ENCODE peak calls at places on chromosomes 12 and 14, in five cellular contexts. One of them, this sample, is unnamed.

GRCh38 chr14:68074765-68075381 is 255.3 kb downstream of the RAD51B start:
- DNase-seq in IMR-90: no peak
- DNase-seq in activated T-helper 1 cell treated with anti-CD3 and anti-CD28 coated beads, Interleukin-2, amount 50 U/mL, for 16 hours: no peak
- DNase-seq in stimulated activated CD8-positive, alpha-beta memory T cell treated with anti-CD3 and anti-CD28 coated beads, Interleukin-12 subunit alpha, Interleukin-12 subunit beta, amount 100 ng/mL, for 4 hours: no peak
- DNase-seq in breast epithelium: no peak
- DNase-seq in this sample: no peak

GRCh38 chr12:124915249-124916236 is 1.1 kb upstream of the UBC start:
- DNase-seq in IMR-90: peak
- DNase-seq in activated T-helper 1 cell treated with anti-CD3 and anti-CD28 coated beads, Interleukin-2, amount 50 U/mL, for 16 hours: no peak
- DNase-seq in stimulated activated CD8-positive, alpha-beta memory T cell treated with anti-CD3 and anti-CD28 coated beads, Interleukin-12 subunit alpha, Interleukin-12 subunit beta, amount 100 ng/mL, for 4 hours: no peak
- DNase-seq in breast epithelium: peak
- DNase-seq in this sample: peak

GRCh38 chr12:129589503-129589902 is 314.3 kb downstream of the TMEM132D start:
- DNase-seq in IMR-90: no peak
- DNase-seq in activated T-helper 1 cell treated with anti-CD3 and anti-CD28 coated beads, Interleukin-2, amount 50 U/mL, for 16 hours: no peak
- DNase-seq in stimulated activated CD8-positive, alpha-beta memory T cell treated with anti-CD3 and anti-CD28 coated beads, Interleukin-12 subunit alpha, Interleukin-12 subunit beta, amount 100 ng/mL, for 4 hours: no peak
- DNase-seq in breast epithelium: no peak
- DNase-seq in this sample: no peak

GRCh38 chr14:41541333-41541732 is 65.3 kb upstream of the LRFN5 start:
- DNase-seq in IMR-90: no peak
- DNase-seq in activated T-helper 1 cell treated with anti-CD3 and anti-CD28 coated beads, Interleukin-2, amount 50 U/mL, for 16 hours: no peak
- DNase-seq in stimulated activated CD8-positive, alpha-beta memory T cell treated with anti-CD3 and anti-CD28 coated beads, Interleukin-12 subunit alpha, Interleukin-12 subunit beta, amount 100 ng/mL, for 4 hours: no peak
- DNase-seq in breast epithelium: no peak
- DNase-seq in this sample: no peak

GRCh38 chr12:119415714-119416113 is 81.2 kb downstream of the CCDC60 start:
- DNase-seq in IMR-90: no peak
- DNase-seq in activated T-helper 1 cell treated with anti-CD3 and anti-CD28 coated beads, Interleukin-2, amount 50 U/mL, for 16 hours: no peak
- DNase-seq in stimulated activated CD8-positive, alpha-beta memory T cell treated with anti-CD3 and anti-CD28 coated beads, Interleukin-12 subunit alpha, Interleukin-12 subunit beta, amount 100 ng/mL, for 4 hours: no peak
- DNase-seq in breast epithelium: no peak
- DNase-seq in this sample: no peak

GRCh38 chr12:89424846-89425245 is 72.5 kb upstream of the DUSP6 start:
- DNase-seq in IMR-90: no peak
- DNase-seq in activated T-helper 1 cell treated with anti-CD3 and anti-CD28 coated beads, Interleukin-2, amount 50 U/mL, for 16 hours: no peak
- DNase-seq in stimulated activated CD8-positive, alpha-beta memory T cell treated with anti-CD3 and anti-CD28 coated beads, Interleukin-12 subunit alpha, Interleukin-12 subunit beta, amount 100 ng/mL, for 4 hours: no peak
- DNase-seq in breast epithelium: no peak
- DNase-seq in this sample: no peak

GRCh38 chr14:84445486-84445885 is 1084.5 kb upstream of the FLRT2 start:
- DNase-seq in IMR-90: no peak
- DNase-seq in activated T-helper 1 cell treated with anti-CD3 and anti-CD28 coated beads, Interleukin-2, amount 50 U/mL, for 16 hours: no peak
- DNase-seq in stimulated activated CD8-positive, alpha-beta memory T cell treated with anti-CD3 and anti-CD28 coated beads, Interleukin-12 subunit alpha, Interleukin-12 subunit beta, amount 100 ng/mL, for 4 hours: no peak
- DNase-seq in breast epithelium: no peak
- DNase-seq in this sample: no peak

GRCh38 chr12:53213348-53213747 is 6.3 kb upstream of the ITGB7 start:
- DNase-seq in IMR-90: peak
- DNase-seq in activated T-helper 1 cell treated with anti-CD3 and anti-CD28 coated beads, Interleukin-2, amount 50 U/mL, for 16 hours: peak
- DNase-seq in stimulated activated CD8-positive, alpha-beta memory T cell treated with anti-CD3 and anti-CD28 coated beads, Interleukin-12 subunit alpha, Interleukin-12 subunit beta, amount 100 ng/mL, for 4 hours: peak
- DNase-seq in breast epithelium: peak
- DNase-seq in this sample: no peak

GRCh38 chr14:40271480-40271879 is 839.2 kb upstream of the FBXO33 start:
- DNase-seq in IMR-90: no peak
- DNase-seq in activated T-helper 1 cell treated with anti-CD3 and anti-CD28 coated beads, Interleukin-2, amount 50 U/mL, for 16 hours: no peak
- DNase-seq in stimulated activated CD8-positive, alpha-beta memory T cell treated with anti-CD3 and anti-CD28 coated beads, Interleukin-12 subunit alpha, Interleukin-12 subunit beta, amount 100 ng/mL, for 4 hours: no peak
- DNase-seq in breast epithelium: no peak
- DNase-seq in this sample: no peak

GRCh38 chr12:94401326-94401725 is 58.3 kb downstream of the CEP83 start:
- DNase-seq in IMR-90: no peak
- DNase-seq in activated T-helper 1 cell treated with anti-CD3 and anti-CD28 coated beads, Interleukin-2, amount 50 U/mL, for 16 hours: no peak
- DNase-seq in stimulated activated CD8-positive, alpha-beta memory T cell treated with anti-CD3 and anti-CD28 coated beads, Interleukin-12 subunit alpha, Interleukin-12 subunit beta, amount 100 ng/mL, for 4 hours: no peak
- DNase-seq in breast epithelium: no peak
- DNase-seq in this sample: no peak

GRCh38 chr14:32679927-32680612 is 258.6 kb upstream of the NPAS3 start:
- DNase-seq in IMR-90: no peak
- DNase-seq in activated T-helper 1 cell treated with anti-CD3 and anti-CD28 coated beads, Interleukin-2, amount 50 U/mL, for 16 hours: no peak
- DNase-seq in stimulated activated CD8-positive, alpha-beta memory T cell treated with anti-CD3 and anti-CD28 coated beads, Interleukin-12 subunit alpha, Interleukin-12 subunit beta, amount 100 ng/mL, for 4 hours: no peak
- DNase-seq in breast epithelium: no peak
- DNase-seq in this sample: no peak

GRCh38 chr12:132475304-132476037 is 14.5 kb upstream of the FBRSL1 start:
- DNase-seq in IMR-90: no peak
- DNase-seq in activated T-helper 1 cell treated with anti-CD3 and anti-CD28 coated beads, Interleukin-2, amount 50 U/mL, for 16 hours: no peak
- DNase-seq in stimulated activated CD8-positive, alpha-beta memory T cell treated with anti-CD3 and anti-CD28 coated beads, Interleukin-12 subunit alpha, Interleukin-12 subunit beta, amount 100 ng/mL, for 4 hours: no peak
- DNase-seq in breast epithelium: no peak
- DNase-seq in this sample: no peak

GRCh38 chr14:104148433-104149277 is 10.3 kb downstream of the KIF26A start:
- DNase-seq in IMR-90: no peak
- DNase-seq in activated T-helper 1 cell treated with anti-CD3 and anti-CD28 coated beads, Interleukin-2, amount 50 U/mL, for 16 hours: no peak
- DNase-seq in stimulated activated CD8-positive, alpha-beta memory T cell treated with anti-CD3 and anti-CD28 coated beads, Interleukin-12 subunit alpha, Interleukin-12 subunit beta, amount 100 ng/mL, for 4 hours: no peak
- DNase-seq in breast epithelium: no peak
- DNase-seq in this sample: no peak

GRCh38 chr14:23436327-23437141 is 1.1 kb upstream of the MYH7 start:
- DNase-seq in IMR-90: no peak
- DNase-seq in activated T-helper 1 cell treated with anti-CD3 and anti-CD28 coated beads, Interleukin-2, amount 50 U/mL, for 16 hours: no peak
- DNase-seq in stimulated activated CD8-positive, alpha-beta memory T cell treated with anti-CD3 and anti-CD28 coated beads, Interleukin-12 subunit alpha, Interleukin-12 subunit beta, amount 100 ng/mL, for 4 hours: no peak
- DNase-seq in breast epithelium: peak
- DNase-seq in this sample: peak

GRCh38 chr12:19276767-19277166 is 147.2 kb downstream of the PLEKHA5 start:
- DNase-seq in IMR-90: no peak
- DNase-seq in activated T-helper 1 cell treated with anti-CD3 and anti-CD28 coated beads, Interleukin-2, amount 50 U/mL, for 16 hours: no peak
- DNase-seq in stimulated activated CD8-positive, alpha-beta memory T cell treated with anti-CD3 and anti-CD28 coated beads, Interleukin-12 subunit alpha, Interleukin-12 subunit beta, amount 100 ng/mL, for 4 hours: no peak
- DNase-seq in breast epithelium: no peak
- DNase-seq in this sample: no peak